ENCODE peak calls at places on chromosomes 3 and 15, in four cellular contexts. L, R, H and A are unnamed samples.

GRCh38 chr15:62739082-62739481 is 303.5 kb upstream of the TPM1 start:
- DNase-seq in L (no peak), R (no peak), H (no peak), A (no peak)

GRCh38 chr15:84961114-84961452 is 20.6 kb upstream of the PDE8A start:
- DNase-seq in L (no peak), R (peak), H (no peak), A (no peak)

GRCh38 chr15:64894395-64895056 is 17.2 kb upstream of the ANKDD1A start:
- DNase-seq in L (peak), R (no peak), H (no peak), A (peak)

GRCh38 chr3:54222318-54222717 is 100.0 kb downstream of the CACNA2D3 start:
- DNase-seq in L (no peak), R (no peak), H (no peak), A (no peak)

GRCh38 chr15:76336254-76337046 is at the start of gene ISL2:
- DNase-seq in L (peak), R (peak), H (peak), A (peak)

GRCh38 chr3:122407946-122408345 is 7.9 kb downstream of the WDR5B start:
- DNase-seq in L (no peak), R (no peak), H (no peak), A (no peak)

GRCh38 chr3:142609136-142609535 is 12.9 kb downstream of the PLS1 start:
- DNase-seq in L (no peak), R (no peak), H (no peak), A (no peak)

GRCh38 chr15:98658831-98659699 is 10.7 kb downstream of the IGF1R start:
- DNase-seq in L (peak), R (peak), H (peak), A (no peak)

GRCh38 chr3:85148056-85148455 is 189.3 kb downstream of the CADM2 start:
- DNase-seq in L (no peak), R (no peak), H (no peak), A (no peak)

GRCh38 chr3:74614133-74614967 is at the start of gene CNTN3:
- DNase-seq in L (peak), R (no peak), H (no peak), A (no peak)

GRCh38 chr3:138625707-138626365 is 17.3 kb downstream of the FAIM start:
- DNase-seq in L (no peak), R (no peak), H (no peak), A (no peak)

GRCh38 chr15:98513428-98513991 is 134.8 kb upstream of the IGF1R start:
- DNase-seq in L (no peak), R (no peak), H (no peak), A (no peak)

GRCh38 chr15:40291088-40291574 is 8.3 kb upstream of the ANKRD63 start:
- DNase-seq in L (peak), R (peak), H (no peak), A (no peak)

GRCh38 chr3:79521221-79521848 is 246.5 kb downstream of the ROBO1 start:
- DNase-seq in L (no peak), R (peak), H (peak), A (no peak)

GRCh38 chr15:57235865-57236264 is 140.4 kb upstream of the CGNL1 start:
- DNase-seq in L (no peak), R (peak), H (no peak), A (no peak)

GRCh38 chr15:101085311-101085700 is 166.1 kb downstream of the LRRK1 start:
- DNase-seq in L (no peak), R (no peak), H (no peak), A (no peak)

GRCh38 chr15:36590838-36591237 is 11.4 kb downstream of the CDIN1 start:
- DNase-seq in L (no peak), R (no peak), H (no peak), A (no peak)
- TF ChIP-seq TAF1 in L (no peak), R (no peak), H (no peak), A (no peak)

DNA sequence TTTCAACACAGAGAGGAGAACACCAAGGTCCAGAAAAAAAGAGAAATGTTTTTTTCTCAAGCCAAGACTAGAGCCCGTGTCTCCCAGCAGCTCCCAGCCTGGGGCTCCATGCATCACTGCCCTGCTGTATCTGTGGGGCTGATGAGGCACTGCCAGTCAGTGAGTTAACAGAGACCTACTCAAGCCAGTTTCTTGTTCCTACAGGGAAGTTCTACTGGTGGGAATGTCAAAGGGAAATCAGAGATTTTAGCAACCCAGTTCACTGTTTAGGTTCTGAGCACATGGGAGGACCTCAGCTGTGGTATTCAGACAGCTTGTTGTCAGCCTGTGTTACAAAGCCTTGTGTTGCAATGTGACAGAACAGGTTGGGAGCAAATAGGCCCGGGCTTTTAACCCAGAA is 234.3 kb downstream of the TLE3 start:
- DNase-seq in L (no peak), R (no peak), H (no peak), A (no peak)
- TF ChIP-seq POLR2AphosphoS5 in L (no peak), R (no peak), H (no peak), A (no peak)

GRCh38 chr15:58520464-58520863 is 88.7 kb downstream of the LIPC start:
- DNase-seq in L (no peak), R (peak), H (no peak), A (no peak)
- TF ChIP-seq POLR2A in L (no peak), R (no peak), H (no peak), A (no peak)

DNA sequence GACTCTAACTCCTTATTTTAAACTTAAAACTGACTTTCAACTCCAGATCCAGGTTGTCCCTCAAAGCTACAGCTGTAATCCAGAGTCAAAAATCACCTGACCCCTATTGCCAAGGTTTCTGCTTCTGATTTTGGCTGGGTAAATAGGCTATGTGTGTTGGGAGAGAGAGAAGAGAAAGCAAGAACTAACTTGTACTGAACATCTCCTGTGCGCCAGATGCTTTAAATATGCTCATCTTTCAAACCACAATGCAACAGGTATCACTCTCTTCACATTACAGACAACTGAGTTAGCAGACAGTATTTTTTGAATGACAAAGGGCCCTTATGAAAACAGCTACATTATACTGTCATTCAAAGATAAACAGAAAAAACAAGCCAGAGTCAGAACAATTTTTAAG is 7.0 kb downstream of the WWTR1 start:
- DNase-seq in L (no peak), R (no peak), H (no peak), A (no peak)
- TF ChIP-seq TAF1 in L (no peak), R (no peak), H (no peak), A (no peak)

GRCh38 chr15:32998979-32999677 is 195.4 kb downstream of the FMN1 start:
- DNase-seq in L (no peak), R (no peak), H (no peak), A (no peak)
- TF ChIP-seq POLR2AphosphoS5 in L (no peak), R (no peak), H (no peak), A (no peak)

GRCh38 chr3:184337315-184337714 is at the start of gene FAM131A:
- DNase-seq in L (no peak), R (no peak), H (no peak), A (no peak)

GRCh38 chr3:184335291-184335660 is 2.1 kb upstream of the FAM131A start:
- DNase-seq in L (no peak), R (peak), H (no peak), A (no peak)

GRCh38 chr3:184335661-184336483 is 1.5 kb upstream of the FAM131A start:
- DNase-seq in L (peak), R (peak), H (peak), A (peak)

GRCh38 chr3:184337981-184338380 is 581 bp downstream of the FAM131A start:
- DNase-seq in L (no peak), R (no peak), H (no peak), A (no peak)

GRCh38 chr3:184336484-184337230 is 743 bp upstream of the FAM131A start:
- DNase-seq in L (peak), R (peak), H (peak), A (no peak)
- TF ChIP-seq POLR2A in L (no peak), R (no peak), H (no peak), A (no peak)

GRCh38 chr15:72982750-72983149 is 69.5 kb upstream of the NEO1 start:
- DNase-seq in L (no peak), R (no peak), H (no peak), A (no peak)
- TF ChIP-seq TAF1 in L (no peak), R (no peak), H (no peak), A (no peak)

GRCh38 chr3:108404409-108404808 is 106.0 kb downstream of the MYH15 start:
- DNase-seq in L (no peak), R (no peak), H (no peak), A (no peak)

GRCh38 chr3:108407858-108408257 is 102.5 kb downstream of the MYH15 start:
- DNase-seq in L (no peak), R (no peak), H (no peak), A (no peak)

GRCh38 chr3:108406063-108406660 is 104.2 kb downstream of the MYH15 start:
- DNase-seq in L (no peak), R (no peak), H (no peak), A (no peak)

GRCh38 chr3:108408883-108409612 is 101.3 kb downstream of the MYH15 start:
- DNase-seq in L (no peak), R (no peak), H (no peak), A (no peak)

DNA sequence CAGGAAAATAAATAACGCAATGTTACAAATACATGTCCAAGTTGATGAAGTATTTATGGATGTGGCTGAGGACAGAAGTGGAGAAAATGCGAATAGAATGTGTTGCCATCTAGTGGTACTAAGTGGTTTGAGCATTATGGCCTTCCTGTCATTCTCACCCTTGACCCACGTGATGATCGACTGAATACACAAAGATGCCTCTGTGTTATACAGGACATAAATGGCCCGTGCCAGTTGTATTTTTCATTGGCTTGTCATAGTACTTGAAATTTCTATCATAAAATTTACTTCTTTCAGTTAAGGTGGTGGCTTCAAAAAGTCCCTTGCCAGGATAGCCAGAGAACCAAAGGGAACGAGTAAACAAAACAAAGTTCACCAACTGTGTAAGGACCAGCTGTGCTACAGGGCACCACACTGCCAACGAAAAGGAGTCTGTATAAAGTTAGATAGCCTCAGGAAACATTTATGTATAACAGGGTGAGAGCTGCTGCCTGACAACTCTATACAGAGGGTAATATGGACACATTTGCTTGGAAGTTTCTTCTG is 103.7 kb downstream of the MYH15 start:
- DNase-seq in L (no peak), R (peak), H (peak), A (no peak)
- TF ChIP-seq POLR2AphosphoS5 in L (no peak), R (no peak), H (no peak), A (no peak)